ENCODE peak calls at places on chromosomes 5 and 9, in seven cellular contexts. O, J, Y, S, U, F and C are unnamed samples.

GRCh38 chr5:7910738-7911428 is 41.9 kb downstream of the MTRR start:
- DNase-seq in F (no peak), U (no peak), J (no peak), S (no peak), O (no peak), Y (no peak), C (no peak)

GRCh38 chr9:113622600-113623400 is 159.3 kb downstream of the RGS3 start:
- DNase-seq in S (peak), F (peak), Y (no peak), U (no peak), J (no peak), O (no peak), C (peak)

GRCh38 chr9:93992830-93993229 is 37.7 kb upstream of the BARX1 start:
- DNase-seq in J (no peak), U (no peak), F (no peak), S (no peak), Y (no peak), O (no peak), C (no peak)

GRCh38 chr5:153534102-153534501 is 43.6 kb downstream of the GRIA1 start:
- DNase-seq in S (no peak), Y (no peak), U (no peak), J (no peak), F (no peak), O (no peak), C (no peak)

GRCh38 chr5:156815988-156816599 is 34.0 kb upstream of the PPP1R2B start:
- DNase-seq in U (peak), O (peak), J (peak), Y (no peak), F (peak), S (peak), C (no peak)

GRCh38 chr9:93107151-93107824 is 11.3 kb downstream of the CARD19 start:
- DNase-seq in Y (no peak), J (no peak), S (peak), U (no peak), F (no peak), O (no peak), C (no peak)

GRCh38 chr9:4982720-4983482 is 2.2 kb upstream of the JAK2 start:
- DNase-seq in J (no peak), S (no peak), Y (no peak), O (no peak), F (no peak), U (no peak), C (no peak)

GRCh38 chr5:171459839-171460238 is 40.4 kb downstream of the FGF18 start:
- DNase-seq in S (no peak), U (no peak), O (no peak), Y (no peak), J (no peak), F (no peak), C (no peak)

GRCh38 chr5:123181394-123181801 is 92.4 kb downstream of the PRDM6 start:
- DNase-seq in O (no peak), F (no peak), J (no peak), Y (no peak), U (no peak), S (no peak), C (no peak)

GRCh38 chr9:112020680-112021596 is 124.3 kb downstream of the UGCG start:
- DNase-seq in U (no peak), S (no peak), O (peak), J (no peak), Y (no peak), F (peak), C (no peak)